ENCODE peak calls at places on chromosomes 12 and 14, in nine cellular contexts. W, E, B, N, G, Z, S, L and R are unnamed samples.

GRCh38 chr12:98998697-98999299 is 353.7 kb downstream of the APAF1 start:
- DNase-seq in W (no peak), E (peak), B (peak), N (no peak), G (no peak), Z (peak), S (no peak), L (peak), R (no peak)

GRCh38 chr12:39372929-39373328 is 70.0 kb downstream of the KIF21A start:
- DNase-seq in W (no peak), E (no peak), B (no peak), N (no peak), G (no peak), Z (no peak), S (no peak), L (no peak), R (no peak)

GRCh38 chr14:103528158-103528511 is 861 bp upstream of the TRMT61A start:
- DNase-seq in W (no peak), E (no peak), B (no peak), N (no peak), G (no peak), Z (no peak), S (no peak), L (no peak), R (no peak)

GRCh38 chr14:23929822-23930294 is 23.7 kb upstream of the DHRS4 start:
- DNase-seq in W (peak), E (peak), B (peak), N (peak), G (peak), Z (peak), S (peak), L (peak), R (peak)

GRCh38 chr12:47277972-47278448 is 198.3 kb upstream of the AMIGO2 start:
- DNase-seq in W (no peak), E (no peak), B (no peak), N (no peak), G (peak), Z (peak), S (no peak), L (peak), R (peak)

GRCh38 chr12:109878749-109879148 is 1.6 kb downstream of the GLTP start:
- DNase-seq in W (no peak), E (no peak), B (no peak), N (no peak), G (no peak), Z (no peak), S (no peak), L (no peak), R (no peak)

GRCh38 chr14:23153891-23154796 is 29.3 kb downstream of the SLC7A8 start:
- DNase-seq in W (peak), E (no peak), B (no peak), N (no peak), G (no peak), Z (no peak), S (no peak), L (no peak), R (no peak)

GRCh38 chr12:132522586-132523380 is 32.8 kb downstream of the FBRSL1 start:
- DNase-seq in W (no peak), E (no peak), B (no peak), N (no peak), G (no peak), Z (no peak), S (no peak), L (peak), R (no peak)

GRCh38 chr12:124698211-124698997 is 131.0 kb upstream of the NCOR2 start:
- DNase-seq in W (no peak), E (no peak), B (no peak), N (no peak), G (no peak), Z (no peak), S (no peak), L (no peak), R (no peak)

GRCh38 chr14:104676130-104676693 is 13.2 kb upstream of the INF2 start:
- DNase-seq in W (no peak), E (no peak), B (no peak), N (no peak), G (no peak), Z (no peak), S (no peak), L (no peak), R (no peak)

GRCh38 chr12:91513354-91513753 is 330.7 kb upstream of the DCN start:
- DNase-seq in W (no peak), E (no peak), B (no peak), N (no peak), G (no peak), Z (no peak), S (no peak), L (no peak), R (no peak)

GRCh38 chr12:3668479-3669165 is 84.3 kb downstream of the CRACR2A start:
- DNase-seq in W (no peak), E (no peak), B (no peak), N (no peak), G (no peak), Z (no peak), S (no peak), L (no peak), R (no peak)

GRCh38 chr12:104342635-104343249 is 39.2 kb downstream of the EID3 start:
- DNase-seq in W (no peak), E (no peak), B (no peak), N (no peak), G (no peak), Z (peak), S (no peak), L (no peak), R (no peak)

GRCh38 chr14:96136361-96136760 is 68.3 kb upstream of the BDKRB2 start:
- DNase-seq in W (no peak), E (peak), B (no peak), N (no peak), G (no peak), Z (peak), S (no peak), L (no peak), R (no peak)

GRCh38 chr14:76964695-76965094 is 63.8 kb downstream of the IRF2BPL start:
- DNase-seq in W (no peak), E (no peak), B (no peak), N (no peak), G (no peak), Z (no peak), S (no peak), L (no peak), R (no peak)

GRCh38 chr14:39266589-39266870 is 32.8 kb downstream of the MIA2 start:
- DNase-seq in W (peak), E (no peak), B (no peak), N (no peak), G (no peak), Z (peak), S (no peak), L (peak), R (no peak)

GRCh38 chr12:95114766-95115450 is 41.5 kb upstream of the NR2C1 start:
- DNase-seq in W (no peak), E (no peak), B (no peak), N (no peak), G (no peak), Z (peak), S (no peak), L (no peak), R (no peak)

GRCh38 chr14:88625671-88626070 is 62.8 kb downstream of the ZC3H14 start:
- DNase-seq in W (no peak), E (no peak), B (no peak), N (no peak), G (no peak), Z (no peak), S (no peak), L (no peak), R (no peak)

GRCh38 chr12:47867496-47867941 is 37.3 kb downstream of the VDR start:
- DNase-seq in W (no peak), E (no peak), B (no peak), N (no peak), G (no peak), Z (peak), S (no peak), L (peak), R (peak)

GRCh38 chr14:72801381-72801812 is 92.5 kb downstream of the DPF3 start:
- DNase-seq in W (no peak), E (no peak), B (no peak), N (no peak), G (no peak), Z (peak), S (no peak), L (peak), R (peak)

GRCh38 chr12:64669270-64669842 is 59.1 kb downstream of the RASSF3 start:
- DNase-seq in W (no peak), E (no peak), B (no peak), N (peak), G (peak), Z (no peak), S (no peak), L (no peak), R (no peak)

GRCh38 chr14:75864352-75864751 is 117.4 kb downstream of the TGFB3 start:
- DNase-seq in W (no peak), E (no peak), B (no peak), N (no peak), G (no peak), Z (no peak), S (no peak), L (no peak), R (no peak)

GRCh38 chr12:49767333-49767732 is 26.0 kb downstream of the TMBIM6 start:
- DNase-seq in W (no peak), E (no peak), B (no peak), N (no peak), G (peak), Z (no peak), S (no peak), L (no peak), R (no peak)

GRCh38 chr14:58746261-58746660 is 108.5 kb downstream of the DACT1 start:
- DNase-seq in W (no peak), E (no peak), B (no peak), N (no peak), G (no peak), Z (peak), S (no peak), L (peak), R (no peak)

GRCh38 chr14:89428556-89429196 is 11.6 kb upstream of the FOXN3 start:
- DNase-seq in W (peak), E (no peak), B (peak), N (no peak), G (no peak), Z (no peak), S (no peak), L (no peak), R (no peak)